ENCODE peak calls at places on chromosome 3, in five cellular contexts. L is pons; Y is stimulated activated naive CD4-positive, alpha-beta T cell; X is SJSA1; R is stimulated activated naive CD8-positive, alpha-beta T cell treated with anti-CD3 and anti-CD28 coated beads, Interleukin-15, Interleukin-2, amounts not matched to agents 100 U/mL and 50 U/mL, for 24 hours. Q is an unnamed sample.

GRCh38 chr3:33911525-33912322 is 113.3 kb downstream of the PDCD6IP start:
- DNase-seq in L (no peak), Y (no peak), X (no peak), R (no peak), Q (no peak)

GRCh38 chr3:187946031-187946691 is 200.9 kb upstream of the BCL6 start:
- DNase-seq in L (no peak), Y (no peak), X (no peak), R (no peak), Q (no peak)

GRCh38 chr3:159806412-159806811 is 182.2 kb upstream of the IL12A start:
- DNase-seq in L (peak), Y (no peak), X (no peak), R (no peak), Q (peak)

GRCh38 chr3:158050461-158050860 is 55.8 kb downstream of the SHOX2 start:
- DNase-seq in L (no peak), Y (no peak), X (no peak), R (no peak), Q (no peak)

GRCh38 chr3:193803288-193803687 is 210.3 kb downstream of the OPA1 start:
- DNase-seq in L (no peak), Y (no peak), X (no peak), R (no peak), Q (no peak)

GRCh38 chr3:175383366-175383765 is 524.2 kb downstream of the NAALADL2 start:
- DNase-seq in L (no peak), Y (no peak), X (no peak), R (no peak), Q (no peak)

GRCh38 chr3:57951106-57951882 is 56.9 kb upstream of the FLNB start:
- DNase-seq in L (peak), Y (no peak), X (peak), R (peak), Q (no peak)

GRCh38 chr3:72214065-72215048 is 429.4 kb upstream of the PROK2 start:
- DNase-seq in L (no peak), Y (no peak), X (no peak), R (no peak), Q (no peak)

GRCh38 chr3:65979152-65979551 is 59.6 kb downstream of the MAGI1 start:
- DNase-seq in L (peak), Y (no peak), X (no peak), R (no peak), Q (no peak)

GRCh38 chr3:138803006-138803653 is 31.6 kb downstream of the PIK3CB start:
- DNase-seq in L (no peak), Y (no peak), X (no peak), R (no peak), Q (no peak)

GRCh38 chr3:179324270-179324754 is 1.5 kb downstream of the ZNF639 start:
- DNase-seq in L (peak), Y (peak), X (no peak), R (no peak), Q (no peak)

GRCh38 chr3:161171639-161172552 is 49.2 kb upstream of the NMD3 start:
- DNase-seq in L (no peak), Y (no peak), X (no peak), R (no peak), Q (no peak)

GRCh38 chr3:128438488-128439072 is 28.1 kb downstream of the DNAJB8 start:
- DNase-seq in L (no peak), Y (no peak), X (no peak), R (no peak), Q (no peak)

GRCh38 chr3:148379763-148380162 is 317.9 kb upstream of the AGTR1 start:
- DNase-seq in L (peak), Y (no peak), X (no peak), R (no peak), Q (no peak)

GRCh38 chr3:124941729-124942128 is 7.2 kb upstream of the MUC13 start:
- DNase-seq in L (no peak), Y (no peak), X (no peak), R (no peak), Q (no peak)

GRCh38 chr3:120324185-120324584 is 25.0 kb downstream of the LRRC58 start:
- DNase-seq in L (no peak), Y (no peak), X (no peak), R (no peak), Q (no peak)

GRCh38 chr3:171028025-171028778 is 1.7 kb upstream of the SLC2A2 start:
- DNase-seq in L (peak), Y (peak), X (no peak), R (peak), Q (no peak)

GRCh38 chr3:28853830-28854229 is 427.0 kb upstream of the RBMS3 start:
- DNase-seq in L (no peak), Y (no peak), X (no peak), R (no peak), Q (no peak)

GRCh38 chr3:16199769-16200168 is 25.3 kb downstream of the GALNT15 start:
- DNase-seq in L (no peak), Y (no peak), X (no peak), R (no peak), Q (no peak)

GRCh38 chr3:133833267-133833666 is 27.7 kb downstream of the SRPRB start:
- DNase-seq in L (no peak), Y (no peak), X (no peak), R (no peak), Q (no peak)

GRCh38 chr3:72797773-72798543 is 50.3 kb downstream of the SHQ1 start:
- DNase-seq in L (peak), Y (no peak), X (no peak), R (no peak), Q (no peak)

GRCh38 chr3:81823882-81824395 is 62.5 kb upstream of the GBE1 start:
- DNase-seq in L (peak), Y (no peak), X (no peak), R (no peak), Q (no peak)

GRCh38 chr3:147816770-147817169 is 407.6 kb downstream of the ZIC1 start:
- DNase-seq in L (no peak), Y (no peak), X (no peak), R (no peak), Q (no peak)

GRCh38 chr3:179962617-179963387 is 73.9 kb downstream of the PEX5L start:
- DNase-seq in L (no peak), Y (no peak), X (no peak), R (no peak), Q (no peak)

GRCh38 chr3:148062590-148062989 is 635.1 kb upstream of the AGTR1 start:
- DNase-seq in L (no peak), Y (no peak), X (no peak), R (no peak), Q (no peak)

GRCh38 chr3:32733631-32734229 is 48.7 kb downstream of the CNOT10 start:
- DNase-seq in L (peak), Y (no peak), X (no peak), R (no peak), Q (no peak)

GRCh38 chr3:123871946-123872345 is 12.2 kb downstream of the MYLK start:
- DNase-seq in L (no peak), Y (no peak), X (no peak), R (no peak), Q (no peak)

GRCh38 chr3:27686642-27687041 is 35.5 kb downstream of the EOMES start:
- DNase-seq in L (no peak), Y (no peak), X (no peak), R (no peak), Q (no peak)

GRCh38 chr3:127775398-127776109 is 46.8 kb downstream of the MGLL start:
- DNase-seq in L (peak), Y (no peak), X (peak), R (no peak), Q (no peak)

Q was measured in hypothalamus.